ENCODE peak calls at places on chromosomes 3 and 15, in five cellular contexts. One of them, this sample, is unnamed.

GRCh38 chr3:102531686-102532085 is 96.9 kb downstream of the ZPLD1 start:
- DNase-seq in ovary: no peak
- DNase-seq in tibial nerve: no peak
- DNase-seq in RWPE2: no peak
- DNase-seq in body of pancreas: no peak
- DNase-seq in this sample: no peak

GRCh38 chr3:66500575-66501482 is at the start of gene LRIG1:
- DNase-seq in ovary: peak
- DNase-seq in tibial nerve: peak
- DNase-seq in RWPE2: peak
- DNase-seq in body of pancreas: peak
- DNase-seq in this sample: peak

GRCh38 chr3:111749171-111750170 is 109.6 kb upstream of the PHLDB2 start:
- DNase-seq in ovary: no peak
- DNase-seq in tibial nerve: no peak
- DNase-seq in RWPE2: no peak
- DNase-seq in body of pancreas: no peak
- DNase-seq in this sample: no peak

GRCh38 chr15:101187820-101188516 is 63.9 kb downstream of the CHSY1 start:
- DNase-seq in ovary: peak
- DNase-seq in tibial nerve: no peak
- DNase-seq in RWPE2: no peak
- DNase-seq in body of pancreas: no peak
- DNase-seq in this sample: no peak

GRCh38 chr15:67869700-67870099 is 29.9 kb upstream of the RNU6-1 start:
- DNase-seq in ovary: no peak
- DNase-seq in tibial nerve: no peak
- DNase-seq in RWPE2: no peak
- DNase-seq in body of pancreas: no peak
- DNase-seq in this sample: no peak

GRCh38 chr3:27728195-27729087 is 6.3 kb upstream of the EOMES start:
- DNase-seq in ovary: no peak
- DNase-seq in tibial nerve: no peak
- DNase-seq in RWPE2: no peak
- DNase-seq in body of pancreas: peak
- DNase-seq in this sample: no peak

GRCh38 chr15:58309993-58310928 is 121.5 kb upstream of the LIPC start:
- DNase-seq in ovary: no peak
- DNase-seq in tibial nerve: no peak
- DNase-seq in RWPE2: no peak
- DNase-seq in body of pancreas: peak
- DNase-seq in this sample: no peak

GRCh38 chr3:168213920-168214319 is 118.2 kb upstream of the GOLIM4 start:
- DNase-seq in ovary: no peak
- DNase-seq in tibial nerve: no peak
- DNase-seq in RWPE2: no peak
- DNase-seq in body of pancreas: no peak
- DNase-seq in this sample: no peak

GRCh38 chr3:11964553-11964952 is 39.6 kb upstream of the SYN2 start:
- DNase-seq in ovary: no peak
- DNase-seq in tibial nerve: no peak
- DNase-seq in RWPE2: no peak
- DNase-seq in body of pancreas: no peak
- DNase-seq in this sample: no peak

GRCh38 chr3:88810455-88810854 is 297.0 kb upstream of the EPHA3 start:
- DNase-seq in ovary: no peak
- DNase-seq in tibial nerve: no peak
- DNase-seq in RWPE2: no peak
- DNase-seq in body of pancreas: no peak
- DNase-seq in this sample: no peak

GRCh38 chr3:184584001-184584891 is 22.7 kb downstream of the EPHB3 start:
- DNase-seq in ovary: no peak
- DNase-seq in tibial nerve: no peak
- DNase-seq in RWPE2: no peak
- DNase-seq in body of pancreas: no peak
- DNase-seq in this sample: no peak
- H3K4me3 ChIP-seq in ovary: peak
- H3K4me3 ChIP-seq in tibial nerve: peak
- H3K4me3 ChIP-seq in RWPE2: no peak
- H3K4me3 ChIP-seq in body of pancreas: no peak
- H3K4me3 ChIP-seq in this sample: peak

DNA sequence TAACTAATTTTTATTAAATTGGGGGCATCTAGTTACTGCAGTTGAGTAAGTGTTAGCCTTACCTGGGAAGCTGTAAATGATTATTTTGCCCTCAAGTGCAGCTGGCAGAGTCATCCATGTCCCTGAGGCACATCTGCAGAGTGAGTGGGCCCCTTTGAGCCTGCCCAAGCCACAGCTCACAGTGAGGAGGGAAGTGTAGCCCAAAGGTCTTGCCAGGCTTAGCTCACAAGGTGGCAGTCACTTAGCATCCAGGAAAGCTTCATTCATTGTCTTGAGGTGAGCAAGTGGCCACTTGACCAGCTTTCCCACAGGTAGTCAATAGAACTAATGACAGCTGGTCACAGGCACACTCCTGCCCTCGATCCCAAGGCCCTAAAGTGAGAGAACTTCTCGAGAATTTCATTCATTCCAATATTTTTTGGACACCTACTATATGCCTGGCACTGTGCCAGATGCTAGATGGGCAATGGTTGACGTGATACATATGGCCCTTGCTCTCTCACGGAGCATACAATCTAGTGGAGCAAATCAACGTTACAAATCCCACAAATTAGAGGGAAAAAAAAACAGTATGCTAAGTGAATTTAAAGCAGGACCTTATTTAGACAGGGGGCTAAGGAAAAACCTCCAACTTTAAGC is 163.3 kb upstream of the IL12A start:
- DNase-seq in ovary: no peak
- DNase-seq in tibial nerve: no peak
- DNase-seq in RWPE2: no peak
- DNase-seq in body of pancreas: no peak
- DNase-seq in this sample: no peak
- TF ChIP-seq CTCF in ovary: no peak
- TF ChIP-seq CTCF in tibial nerve: no peak
- TF ChIP-seq CTCF in RWPE2: peak
- TF ChIP-seq CTCF in body of pancreas: no peak
- TF ChIP-seq CTCF in this sample: no peak

GRCh38 chr3:38281895-38282686 is at the start of gene SLC22A14:
- DNase-seq in ovary: no peak
- DNase-seq in tibial nerve: no peak
- DNase-seq in RWPE2: no peak
- DNase-seq in body of pancreas: no peak
- DNase-seq in this sample: no peak

GRCh38 chr3:38276081-38276916 is 5.8 kb upstream of the SLC22A14 start:
- DNase-seq in ovary: no peak
- DNase-seq in tibial nerve: no peak
- DNase-seq in RWPE2: no peak
- DNase-seq in body of pancreas: no peak
- DNase-seq in this sample: no peak

GRCh38 chr3:38276917-38277630 is 5.0 kb upstream of the SLC22A14 start:
- DNase-seq in ovary: no peak
- DNase-seq in tibial nerve: no peak
- DNase-seq in RWPE2: no peak
- DNase-seq in body of pancreas: no peak
- DNase-seq in this sample: no peak

GRCh38 chr3:38275658-38276057 is 6.4 kb upstream of the SLC22A14 start:
- DNase-seq in ovary: no peak
- DNase-seq in tibial nerve: no peak
- DNase-seq in RWPE2: no peak
- DNase-seq in body of pancreas: no peak
- DNase-seq in this sample: no peak

GRCh38 chr3:38278841-38279240 is 3.3 kb upstream of the SLC22A14 start:
- DNase-seq in ovary: no peak
- DNase-seq in tibial nerve: no peak
- DNase-seq in RWPE2: no peak
- DNase-seq in body of pancreas: no peak
- DNase-seq in this sample: no peak
- H3K27ac ChIP-seq in ovary: no peak
- H3K27ac ChIP-seq in tibial nerve: no peak
- H3K27ac ChIP-seq in RWPE2: no peak
- H3K27ac ChIP-seq in body of pancreas: no peak
- H3K27ac ChIP-seq in this sample: no peak

DNA sequence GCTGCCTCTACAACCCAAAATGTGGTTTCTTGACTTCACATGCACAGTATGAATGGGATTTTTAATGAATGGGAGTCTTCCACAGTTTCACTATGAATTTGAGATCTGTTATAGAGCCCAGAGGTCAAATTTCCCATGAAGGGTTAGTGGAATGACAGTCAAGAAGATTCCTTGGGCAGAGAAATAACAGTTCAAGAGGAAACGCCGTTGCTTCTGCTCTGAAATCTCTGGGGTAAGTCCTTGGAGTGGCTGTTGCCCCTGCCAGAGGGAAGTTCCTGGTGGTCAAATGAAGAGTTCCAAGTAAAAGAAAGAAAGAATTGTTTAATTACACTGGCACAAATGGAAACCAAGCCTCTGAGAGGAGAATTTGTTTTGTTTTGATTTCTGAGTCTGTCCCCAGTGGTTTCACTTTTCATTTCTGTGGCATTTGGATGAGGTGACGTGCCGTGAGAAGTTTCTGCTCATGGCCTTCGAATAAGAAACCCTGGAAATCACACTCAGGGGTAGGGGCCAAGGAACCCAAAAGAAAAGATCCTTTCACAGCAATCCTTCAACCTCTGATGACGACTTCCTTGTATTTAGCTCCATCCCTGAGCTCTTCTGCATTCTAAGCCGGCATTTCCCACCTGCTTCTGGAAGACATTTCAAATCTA is 77.5 kb upstream of the IL12A start:
- DNase-seq in ovary: no peak
- DNase-seq in tibial nerve: no peak
- DNase-seq in RWPE2: no peak
- DNase-seq in body of pancreas: no peak
- DNase-seq in this sample: no peak
- H3K4me3 ChIP-seq in ovary: no peak
- H3K4me3 ChIP-seq in tibial nerve: peak
- H3K4me3 ChIP-seq in RWPE2: no peak
- H3K4me3 ChIP-seq in body of pancreas: no peak
- H3K4me3 ChIP-seq in this sample: peak

GRCh38 chr3:142259359-142259758 is 34.0 kb upstream of the GK5 start:
- DNase-seq in ovary: no peak
- DNase-seq in tibial nerve: no peak
- DNase-seq in RWPE2: no peak
- DNase-seq in body of pancreas: no peak
- DNase-seq in this sample: no peak

GRCh38 chr3:142267269-142267668 is 41.9 kb upstream of the GK5 start:
- DNase-seq in ovary: no peak
- DNase-seq in tibial nerve: no peak
- DNase-seq in RWPE2: no peak
- DNase-seq in body of pancreas: no peak
- DNase-seq in this sample: no peak

DNA sequence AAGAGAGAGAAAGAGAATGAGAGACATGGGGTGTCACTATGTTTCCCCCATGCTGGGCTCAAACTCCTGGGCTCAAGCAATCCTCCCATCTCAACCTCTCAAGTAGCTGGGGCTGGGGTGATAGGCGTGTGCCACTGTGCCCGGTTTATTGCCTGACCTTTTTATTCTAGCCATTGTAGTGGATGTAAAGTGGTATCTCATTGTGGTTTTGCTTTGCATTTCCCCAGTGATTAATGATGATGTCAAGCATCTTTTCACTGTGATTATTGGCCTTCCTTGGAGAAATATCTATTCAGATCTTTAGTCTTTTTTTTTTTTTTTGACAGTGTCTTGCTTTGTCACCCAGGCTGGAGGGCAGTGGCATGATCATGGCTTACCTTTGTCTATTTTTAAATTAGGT is 37.7 kb upstream of the GK5 start:
- DNase-seq in ovary: no peak
- DNase-seq in tibial nerve: no peak
- DNase-seq in RWPE2: no peak
- DNase-seq in body of pancreas: no peak
- DNase-seq in this sample: no peak
- TF ChIP-seq CTCF in ovary: no peak
- TF ChIP-seq CTCF in tibial nerve: no peak
- TF ChIP-seq CTCF in RWPE2: no peak
- TF ChIP-seq CTCF in body of pancreas: no peak
- TF ChIP-seq CTCF in this sample: no peak

DNA sequence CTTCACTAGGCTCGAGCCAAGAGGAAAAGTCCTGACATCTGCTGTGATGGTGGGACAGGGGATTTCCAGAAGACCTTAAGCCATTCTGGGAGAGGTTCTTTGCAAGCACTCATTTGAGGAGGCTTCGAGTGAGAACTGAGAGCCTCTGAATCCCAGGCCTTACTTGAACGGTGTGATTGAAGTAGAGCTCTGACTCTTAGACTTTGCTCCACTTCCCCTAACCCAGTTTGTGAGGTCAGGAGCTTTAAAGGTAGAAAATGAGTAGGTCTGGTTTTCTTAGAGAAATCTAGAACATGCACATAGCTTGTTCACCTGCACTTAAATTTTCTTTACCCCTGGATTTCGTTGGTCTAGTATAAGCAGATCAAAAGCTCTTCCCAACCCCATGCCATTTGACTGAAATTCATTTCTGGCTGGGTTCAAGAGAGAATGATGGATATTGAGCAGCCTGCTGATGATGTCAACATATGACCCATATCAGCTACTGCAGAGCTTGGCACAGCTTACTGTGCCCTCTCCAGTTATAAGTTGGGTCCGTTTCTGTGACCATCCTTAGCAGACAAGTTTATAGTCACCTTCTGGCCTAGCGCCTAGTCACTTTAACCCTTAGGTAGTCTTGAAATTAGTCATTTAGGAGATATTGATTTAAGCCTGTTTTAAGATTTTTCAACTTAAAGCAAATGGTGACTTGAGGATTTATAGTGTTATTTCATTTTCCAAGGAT is 229.2 kb upstream of the CHRM5 start:
- DNase-seq in ovary: no peak
- DNase-seq in tibial nerve: no peak
- DNase-seq in RWPE2: no peak
- DNase-seq in body of pancreas: no peak
- DNase-seq in this sample: no peak
- H3K27ac ChIP-seq in ovary: no peak
- H3K27ac ChIP-seq in tibial nerve: no peak
- H3K27ac ChIP-seq in RWPE2: no peak
- H3K27ac ChIP-seq in body of pancreas: no peak
- H3K27ac ChIP-seq in this sample: no peak

DNA sequence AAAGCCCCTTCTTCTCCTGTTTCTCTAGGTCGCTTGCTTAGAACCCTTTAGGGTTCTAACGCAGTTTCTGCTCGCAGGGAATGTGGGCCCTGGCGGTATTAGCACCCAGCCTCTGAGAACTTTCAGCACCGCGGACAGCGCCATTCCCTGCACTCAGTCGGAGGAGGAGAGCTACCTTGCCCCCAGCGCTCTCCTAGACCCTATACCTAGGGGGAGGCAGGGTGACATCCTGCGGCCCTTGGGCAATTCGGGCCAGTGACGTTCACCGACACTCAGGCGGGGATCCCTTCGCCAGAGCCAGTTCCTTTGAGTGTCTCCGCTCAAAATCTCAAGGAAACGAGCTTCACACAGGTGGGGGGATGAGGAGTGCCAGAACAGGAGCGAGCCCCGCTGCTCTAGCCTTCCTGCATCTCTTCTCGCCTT is 1.3 kb downstream of the SLC7A14 start:
- DNase-seq in ovary: peak
- DNase-seq in tibial nerve: peak
- DNase-seq in RWPE2: peak
- DNase-seq in body of pancreas: peak
- DNase-seq in this sample: no peak
- H3K4me3 ChIP-seq in ovary: no peak
- H3K4me3 ChIP-seq in tibial nerve: no peak
- H3K4me3 ChIP-seq in RWPE2: no peak
- H3K4me3 ChIP-seq in body of pancreas: no peak
- H3K4me3 ChIP-seq in this sample: peak

GRCh38 chr3:105513042-105513441 is 146.3 kb downstream of the ALCAM start:
- DNase-seq in ovary: no peak
- DNase-seq in tibial nerve: no peak
- DNase-seq in RWPE2: no peak
- DNase-seq in body of pancreas: no peak
- DNase-seq in this sample: no peak
- TF ChIP-seq CTCF in ovary: no peak
- TF ChIP-seq CTCF in tibial nerve: no peak
- TF ChIP-seq CTCF in RWPE2: no peak
- TF ChIP-seq CTCF in body of pancreas: no peak
- TF ChIP-seq CTCF in this sample: no peak

This sample was measured in coronary artery.